ENCODE peak calls at places on chromosomes 4 and X, in eight cellular contexts. R, P, Z, T, O, I, N and Q are unnamed samples.

GRCh38 chr4:25927361-25928040 is 13.5 kb downstream of the SMIM20 start:
- DNase-seq in R (no peak), P (no peak), Z (no peak), T (no peak), O (no peak), I (no peak), N (no peak), Q (no peak)

GRCh38 chr4:68855771-68856170 is 40.0 kb downstream of the UGT2B10 start:
- DNase-seq in R (no peak), P (no peak), Z (no peak), T (peak; percentile 22), O (no peak), I (no peak), N (no peak), Q (no peak)

GRCh38 chrX:7574325-7574724 is 268.6 kb upstream of the VCX start:
- DNase-seq in R (no peak), P (no peak), Z (no peak), T (peak; percentile 36), O (peak; percentile 28), I (no peak), N (no peak), Q (no peak)

GRCh38 chr4:186651624-186652023 is 72.0 kb downstream of the FAT1 start:
- DNase-seq in R (no peak), P (no peak), Z (no peak), T (no peak), O (no peak), I (no peak), N (no peak), Q (peak; percentile 31)

GRCh38 chr4:84887824-84888223 is 78.7 kb downstream of the WDFY3 start:
- DNase-seq in R (no peak), P (no peak), Z (no peak), T (no peak), O (peak; percentile 40), I (no peak), N (no peak), Q (no peak)

GRCh38 chrX:119669424-119670037 is 23.4 kb downstream of the SEPTIN6 start:
- DNase-seq in R (no peak), P (no peak), Z (no peak), T (no peak), O (no peak), I (no peak), N (no peak), Q (no peak)

GRCh38 chr4:153790962-153791551 is 2.2 kb upstream of the SFRP2 start:
- DNase-seq in R (no peak), P (no peak), Z (no peak), T (peak; percentile 89), O (no peak), I (no peak), N (no peak), Q (no peak)

GRCh38 chr4:185112104-185112503 is 31.0 kb upstream of the SLC25A4 start:
- DNase-seq in R (no peak), P (peak; percentile 73), Z (no peak), T (peak; percentile 62), O (peak; percentile 99), I (no peak), N (no peak), Q (no peak)

GRCh38 chr4:145818001-145818400 is 120.6 kb downstream of the ZNF827 start:
- DNase-seq in R (no peak), P (no peak), Z (no peak), T (no peak), O (no peak), I (no peak), N (no peak), Q (no peak)